ENCODE peak calls at places on chromosomes 2 and 18, in ten cellular contexts. One of them, this sample, is unnamed.
A peak's percentile ranks its signal among the peaks of the same experiment; 100 is the strongest.

GRCh38 chr2:142130111-142131015 is 453 bp downstream of the LRP1B start:
- DNase-seq in fibroblast of pulmonary artery: peak; percentile 74
- DNase-seq in EL: peak; percentile 32
- DNase-seq in NCI-H1436: peak; percentile 8
- DNase-seq in neural crest cell: peak; percentile 26
- DNase-seq in right cardiac atrium: peak; percentile 70
- DNase-seq in foreskin fibroblast: peak; percentile 86
- DNase-seq in stimulated activated CD4-positive, alpha-beta T cell treated with anti-CD3 and anti-CD28 coated beads, Interleukin-4, amount 100 ng/mL, for 24 hours: no peak
- DNase-seq in H7: peak; percentile 39
- DNase-seq in activated T-cell treated with anti-CD3 and anti-CD28 coated beads, Interleukin-2, amount 50 U/mL, for 72 hours: no peak
- DNase-seq in this sample: peak; percentile 31

GRCh38 chr2:199760574-199760973 is 90.4 kb downstream of the FTCDNL1 start:
- DNase-seq in H7: no peak
- DNase-seq in neural crest cell: no peak
- DNase-seq in NCI-H1436: no peak
- DNase-seq in foreskin fibroblast: no peak
- DNase-seq in stimulated activated CD4-positive, alpha-beta T cell treated with anti-CD3 and anti-CD28 coated beads, Interleukin-4, amount 100 ng/mL, for 24 hours: no peak
- DNase-seq in EL: no peak
- DNase-seq in right cardiac atrium: no peak
- DNase-seq in activated T-cell treated with anti-CD3 and anti-CD28 coated beads, Interleukin-2, amount 50 U/mL, for 72 hours: no peak
- DNase-seq in fibroblast of pulmonary artery: no peak
- DNase-seq in this sample: no peak

GRCh38 chr2:80363330-80363729 is 58.8 kb upstream of the LRRTM1 start:
- DNase-seq in neural crest cell: no peak
- DNase-seq in activated T-cell treated with anti-CD3 and anti-CD28 coated beads, Interleukin-2, amount 50 U/mL, for 72 hours: no peak
- DNase-seq in stimulated activated CD4-positive, alpha-beta T cell treated with anti-CD3 and anti-CD28 coated beads, Interleukin-4, amount 100 ng/mL, for 24 hours: no peak
- DNase-seq in EL: no peak
- DNase-seq in foreskin fibroblast: no peak
- DNase-seq in H7: no peak
- DNase-seq in fibroblast of pulmonary artery: no peak
- DNase-seq in NCI-H1436: no peak
- DNase-seq in right cardiac atrium: no peak
- DNase-seq in this sample: no peak

GRCh38 chr2:19695706-19696105 is 206.1 kb downstream of the TTC32 start:
- DNase-seq in foreskin fibroblast: no peak
- DNase-seq in activated T-cell treated with anti-CD3 and anti-CD28 coated beads, Interleukin-2, amount 50 U/mL, for 72 hours: no peak
- DNase-seq in right cardiac atrium: no peak
- DNase-seq in NCI-H1436: no peak
- DNase-seq in EL: no peak
- DNase-seq in H7: no peak
- DNase-seq in stimulated activated CD4-positive, alpha-beta T cell treated with anti-CD3 and anti-CD28 coated beads, Interleukin-4, amount 100 ng/mL, for 24 hours: no peak
- DNase-seq in fibroblast of pulmonary artery: no peak
- DNase-seq in neural crest cell: no peak
- DNase-seq in this sample: no peak

GRCh38 chr2:7749895-7750559 is 832.8 kb downstream of the RNF144A start:
- DNase-seq in NCI-H1436: no peak
- DNase-seq in stimulated activated CD4-positive, alpha-beta T cell treated with anti-CD3 and anti-CD28 coated beads, Interleukin-4, amount 100 ng/mL, for 24 hours: no peak
- DNase-seq in fibroblast of pulmonary artery: no peak
- DNase-seq in EL: no peak
- DNase-seq in H7: no peak
- DNase-seq in neural crest cell: no peak
- DNase-seq in foreskin fibroblast: no peak
- DNase-seq in right cardiac atrium: no peak
- DNase-seq in activated T-cell treated with anti-CD3 and anti-CD28 coated beads, Interleukin-2, amount 50 U/mL, for 72 hours: no peak
- DNase-seq in this sample: no peak

GRCh38 chr2:98907966-98908905 is 27.8 kb downstream of the CRACDL start:
- DNase-seq in NCI-H1436: no peak
- DNase-seq in activated T-cell treated with anti-CD3 and anti-CD28 coated beads, Interleukin-2, amount 50 U/mL, for 72 hours: no peak
- DNase-seq in foreskin fibroblast: no peak
- DNase-seq in EL: no peak
- DNase-seq in H7: no peak
- DNase-seq in fibroblast of pulmonary artery: no peak
- DNase-seq in neural crest cell: no peak
- DNase-seq in right cardiac atrium: no peak
- DNase-seq in stimulated activated CD4-positive, alpha-beta T cell treated with anti-CD3 and anti-CD28 coated beads, Interleukin-4, amount 100 ng/mL, for 24 hours: no peak
- DNase-seq in this sample: no peak

GRCh38 chr2:121118951-121119350 is 166.1 kb downstream of the TFCP2L1 start:
- DNase-seq in NCI-H1436: no peak
- DNase-seq in neural crest cell: no peak
- DNase-seq in H7: no peak
- DNase-seq in EL: no peak
- DNase-seq in stimulated activated CD4-positive, alpha-beta T cell treated with anti-CD3 and anti-CD28 coated beads, Interleukin-4, amount 100 ng/mL, for 24 hours: no peak
- DNase-seq in fibroblast of pulmonary artery: no peak
- DNase-seq in foreskin fibroblast: no peak
- DNase-seq in activated T-cell treated with anti-CD3 and anti-CD28 coated beads, Interleukin-2, amount 50 U/mL, for 72 hours: no peak
- DNase-seq in right cardiac atrium: no peak
- DNase-seq in this sample: no peak

GRCh38 chr2:233059547-233059796 is 670 bp upstream of the INPP5D start:
- DNase-seq in EL: no peak
- DNase-seq in activated T-cell treated with anti-CD3 and anti-CD28 coated beads, Interleukin-2, amount 50 U/mL, for 72 hours: peak; percentile 22
- DNase-seq in right cardiac atrium: peak; percentile 60
- DNase-seq in foreskin fibroblast: no peak
- DNase-seq in NCI-H1436: no peak
- DNase-seq in neural crest cell: no peak
- DNase-seq in fibroblast of pulmonary artery: no peak
- DNase-seq in stimulated activated CD4-positive, alpha-beta T cell treated with anti-CD3 and anti-CD28 coated beads, Interleukin-4, amount 100 ng/mL, for 24 hours: no peak
- DNase-seq in H7: peak; percentile 80
- DNase-seq in this sample: no peak

GRCh38 chr2:176158306-176158643 is 1.2 kb downstream of the HOXD3 start:
- DNase-seq in neural crest cell: no peak
- DNase-seq in EL: no peak
- DNase-seq in fibroblast of pulmonary artery: no peak
- DNase-seq in NCI-H1436: no peak
- DNase-seq in foreskin fibroblast: no peak
- DNase-seq in right cardiac atrium: no peak
- DNase-seq in stimulated activated CD4-positive, alpha-beta T cell treated with anti-CD3 and anti-CD28 coated beads, Interleukin-4, amount 100 ng/mL, for 24 hours: no peak
- DNase-seq in H7: peak; percentile 75
- DNase-seq in activated T-cell treated with anti-CD3 and anti-CD28 coated beads, Interleukin-2, amount 50 U/mL, for 72 hours: no peak
- DNase-seq in this sample: no peak

GRCh38 chr2:64502860-64503259 is 21.3 kb upstream of the AFTPH start:
- DNase-seq in stimulated activated CD4-positive, alpha-beta T cell treated with anti-CD3 and anti-CD28 coated beads, Interleukin-4, amount 100 ng/mL, for 24 hours: no peak
- DNase-seq in foreskin fibroblast: no peak
- DNase-seq in activated T-cell treated with anti-CD3 and anti-CD28 coated beads, Interleukin-2, amount 50 U/mL, for 72 hours: no peak
- DNase-seq in EL: no peak
- DNase-seq in NCI-H1436: no peak
- DNase-seq in fibroblast of pulmonary artery: no peak
- DNase-seq in neural crest cell: no peak
- DNase-seq in H7: no peak
- DNase-seq in right cardiac atrium: no peak
- DNase-seq in this sample: no peak

GRCh38 chr18:32893915-32894314 is 121.1 kb upstream of the KLHL14 start:
- DNase-seq in fibroblast of pulmonary artery: no peak
- DNase-seq in foreskin fibroblast: no peak
- DNase-seq in stimulated activated CD4-positive, alpha-beta T cell treated with anti-CD3 and anti-CD28 coated beads, Interleukin-4, amount 100 ng/mL, for 24 hours: no peak
- DNase-seq in H7: peak; percentile 1
- DNase-seq in EL: no peak
- DNase-seq in activated T-cell treated with anti-CD3 and anti-CD28 coated beads, Interleukin-2, amount 50 U/mL, for 72 hours: no peak
- DNase-seq in right cardiac atrium: no peak
- DNase-seq in NCI-H1436: no peak
- DNase-seq in neural crest cell: no peak
- DNase-seq in this sample: no peak

GRCh38 chr2:18282026-18282425 is 278.4 kb downstream of the RDH14 start:
- DNase-seq in foreskin fibroblast: no peak
- DNase-seq in fibroblast of pulmonary artery: no peak
- DNase-seq in activated T-cell treated with anti-CD3 and anti-CD28 coated beads, Interleukin-2, amount 50 U/mL, for 72 hours: no peak
- DNase-seq in neural crest cell: no peak
- DNase-seq in H7: no peak
- DNase-seq in EL: no peak
- DNase-seq in stimulated activated CD4-positive, alpha-beta T cell treated with anti-CD3 and anti-CD28 coated beads, Interleukin-4, amount 100 ng/mL, for 24 hours: no peak
- DNase-seq in right cardiac atrium: no peak
- DNase-seq in NCI-H1436: no peak
- DNase-seq in this sample: no peak

GRCh38 chr2:29113891-29114321 is 1.3 kb upstream of the CLIP4 start:
- DNase-seq in stimulated activated CD4-positive, alpha-beta T cell treated with anti-CD3 and anti-CD28 coated beads, Interleukin-4, amount 100 ng/mL, for 24 hours: no peak
- DNase-seq in foreskin fibroblast: peak; percentile 95
- DNase-seq in H7: no peak
- DNase-seq in activated T-cell treated with anti-CD3 and anti-CD28 coated beads, Interleukin-2, amount 50 U/mL, for 72 hours: no peak
- DNase-seq in NCI-H1436: no peak
- DNase-seq in EL: peak; percentile 87
- DNase-seq in neural crest cell: no peak
- DNase-seq in fibroblast of pulmonary artery: peak; percentile 81
- DNase-seq in right cardiac atrium: peak; percentile 79
- DNase-seq in this sample: peak; percentile 85

GRCh38 chr18:69455120-69455519 is 54.4 kb downstream of the DOK6 start:
- DNase-seq in foreskin fibroblast: no peak
- DNase-seq in EL: no peak
- DNase-seq in neural crest cell: no peak
- DNase-seq in activated T-cell treated with anti-CD3 and anti-CD28 coated beads, Interleukin-2, amount 50 U/mL, for 72 hours: no peak
- DNase-seq in NCI-H1436: no peak
- DNase-seq in fibroblast of pulmonary artery: no peak
- DNase-seq in right cardiac atrium: no peak
- DNase-seq in stimulated activated CD4-positive, alpha-beta T cell treated with anti-CD3 and anti-CD28 coated beads, Interleukin-4, amount 100 ng/mL, for 24 hours: no peak
- DNase-seq in H7: no peak
- DNase-seq in this sample: no peak

GRCh38 chr2:19799881-19800780 is 101.7 kb downstream of the TTC32 start:
- DNase-seq in right cardiac atrium: no peak
- DNase-seq in activated T-cell treated with anti-CD3 and anti-CD28 coated beads, Interleukin-2, amount 50 U/mL, for 72 hours: no peak
- DNase-seq in foreskin fibroblast: peak; percentile 58
- DNase-seq in stimulated activated CD4-positive, alpha-beta T cell treated with anti-CD3 and anti-CD28 coated beads, Interleukin-4, amount 100 ng/mL, for 24 hours: no peak
- DNase-seq in neural crest cell: no peak
- DNase-seq in NCI-H1436: no peak
- DNase-seq in fibroblast of pulmonary artery: no peak
- DNase-seq in H7: no peak
- DNase-seq in EL: no peak
- DNase-seq in this sample: no peak

GRCh38 chr18:9824474-9824832 is 61.3 kb upstream of the TXNDC2 start:
- DNase-seq in neural crest cell: no peak
- DNase-seq in EL: peak; percentile 61
- DNase-seq in H7: no peak
- DNase-seq in stimulated activated CD4-positive, alpha-beta T cell treated with anti-CD3 and anti-CD28 coated beads, Interleukin-4, amount 100 ng/mL, for 24 hours: no peak
- DNase-seq in fibroblast of pulmonary artery: peak; percentile 85
- DNase-seq in activated T-cell treated with anti-CD3 and anti-CD28 coated beads, Interleukin-2, amount 50 U/mL, for 72 hours: no peak
- DNase-seq in right cardiac atrium: peak; percentile 63
- DNase-seq in foreskin fibroblast: peak; percentile 68
- DNase-seq in NCI-H1436: no peak
- DNase-seq in this sample: no peak

GRCh38 chr18:76416935-76417334 is 78.1 kb downstream of the ZNF516 start:
- DNase-seq in right cardiac atrium: no peak
- DNase-seq in EL: no peak
- DNase-seq in H7: no peak
- DNase-seq in foreskin fibroblast: peak; percentile 84
- DNase-seq in stimulated activated CD4-positive, alpha-beta T cell treated with anti-CD3 and anti-CD28 coated beads, Interleukin-4, amount 100 ng/mL, for 24 hours: no peak
- DNase-seq in NCI-H1436: no peak
- DNase-seq in activated T-cell treated with anti-CD3 and anti-CD28 coated beads, Interleukin-2, amount 50 U/mL, for 72 hours: no peak
- DNase-seq in neural crest cell: no peak
- DNase-seq in fibroblast of pulmonary artery: peak; percentile 66
- DNase-seq in this sample: peak; percentile 26

GRCh38 chr2:234770715-234771141 is 181.1 kb upstream of the SH3BP4 start:
- DNase-seq in right cardiac atrium: no peak
- DNase-seq in stimulated activated CD4-positive, alpha-beta T cell treated with anti-CD3 and anti-CD28 coated beads, Interleukin-4, amount 100 ng/mL, for 24 hours: no peak
- DNase-seq in foreskin fibroblast: peak; percentile 30
- DNase-seq in EL: no peak
- DNase-seq in fibroblast of pulmonary artery: no peak
- DNase-seq in H7: no peak
- DNase-seq in neural crest cell: no peak
- DNase-seq in activated T-cell treated with anti-CD3 and anti-CD28 coated beads, Interleukin-2, amount 50 U/mL, for 72 hours: no peak
- DNase-seq in NCI-H1436: no peak
- DNase-seq in this sample: no peak

GRCh38 chr2:208266641-208267335 is 733 bp downstream of the PIKFYVE start:
- DNase-seq in right cardiac atrium: no peak
- DNase-seq in foreskin fibroblast: peak; percentile 11
- DNase-seq in stimulated activated CD4-positive, alpha-beta T cell treated with anti-CD3 and anti-CD28 coated beads, Interleukin-4, amount 100 ng/mL, for 24 hours: no peak
- DNase-seq in activated T-cell treated with anti-CD3 and anti-CD28 coated beads, Interleukin-2, amount 50 U/mL, for 72 hours: no peak
- DNase-seq in NCI-H1436: no peak
- DNase-seq in neural crest cell: no peak
- DNase-seq in H7: no peak
- DNase-seq in EL: peak; percentile 9
- DNase-seq in fibroblast of pulmonary artery: peak; percentile 48
- DNase-seq in this sample: no peak

GRCh38 chr18:21704603-21705364 is at the start of gene ABHD3:
- DNase-seq in EL: peak; percentile 92
- DNase-seq in NCI-H1436: peak; percentile 90
- DNase-seq in stimulated activated CD4-positive, alpha-beta T cell treated with anti-CD3 and anti-CD28 coated beads, Interleukin-4, amount 100 ng/mL, for 24 hours: peak; percentile 90
- DNase-seq in H7: peak; percentile 96
- DNase-seq in right cardiac atrium: peak; percentile 98
- DNase-seq in neural crest cell: peak; percentile 75
- DNase-seq in foreskin fibroblast: peak; percentile 97
- DNase-seq in activated T-cell treated with anti-CD3 and anti-CD28 coated beads, Interleukin-2, amount 50 U/mL, for 72 hours: peak; percentile 95
- DNase-seq in fibroblast of pulmonary artery: peak; percentile 89
- DNase-seq in this sample: peak; percentile 78

GRCh38 chr2:232997749-232998665 is 15.0 kb downstream of the NGEF start:
- DNase-seq in neural crest cell: no peak
- DNase-seq in H7: no peak
- DNase-seq in EL: no peak
- DNase-seq in NCI-H1436: no peak
- DNase-seq in right cardiac atrium: no peak
- DNase-seq in activated T-cell treated with anti-CD3 and anti-CD28 coated beads, Interleukin-2, amount 50 U/mL, for 72 hours: no peak
- DNase-seq in foreskin fibroblast: no peak
- DNase-seq in stimulated activated CD4-positive, alpha-beta T cell treated with anti-CD3 and anti-CD28 coated beads, Interleukin-4, amount 100 ng/mL, for 24 hours: no peak
- DNase-seq in fibroblast of pulmonary artery: no peak
- DNase-seq in this sample: no peak

GRCh38 chr2:41728757-41729338 is 319.0 kb upstream of the PKDCC start:
- DNase-seq in right cardiac atrium: no peak
- DNase-seq in fibroblast of pulmonary artery: no peak
- DNase-seq in neural crest cell: no peak
- DNase-seq in H7: no peak
- DNase-seq in foreskin fibroblast: no peak
- DNase-seq in activated T-cell treated with anti-CD3 and anti-CD28 coated beads, Interleukin-2, amount 50 U/mL, for 72 hours: no peak
- DNase-seq in stimulated activated CD4-positive, alpha-beta T cell treated with anti-CD3 and anti-CD28 coated beads, Interleukin-4, amount 100 ng/mL, for 24 hours: no peak
- DNase-seq in NCI-H1436: no peak
- DNase-seq in EL: no peak
- DNase-seq in this sample: no peak

GRCh38 chr2:149566652-149567051 is 20.9 kb downstream of the MMADHC start:
- DNase-seq in foreskin fibroblast: no peak
- DNase-seq in fibroblast of pulmonary artery: no peak
- DNase-seq in stimulated activated CD4-positive, alpha-beta T cell treated with anti-CD3 and anti-CD28 coated beads, Interleukin-4, amount 100 ng/mL, for 24 hours: no peak
- DNase-seq in H7: no peak
- DNase-seq in neural crest cell: no peak
- DNase-seq in EL: no peak
- DNase-seq in activated T-cell treated with anti-CD3 and anti-CD28 coated beads, Interleukin-2, amount 50 U/mL, for 72 hours: no peak
- DNase-seq in NCI-H1436: no peak
- DNase-seq in right cardiac atrium: no peak
- DNase-seq in this sample: no peak

GRCh38 chr2:66433945-66434678 is 813 bp upstream of the MEIS1 start:
- DNase-seq in activated T-cell treated with anti-CD3 and anti-CD28 coated beads, Interleukin-2, amount 50 U/mL, for 72 hours: no peak
- DNase-seq in NCI-H1436: peak; percentile 41
- DNase-seq in EL: peak; percentile 74
- DNase-seq in foreskin fibroblast: peak; percentile 87
- DNase-seq in neural crest cell: no peak
- DNase-seq in stimulated activated CD4-positive, alpha-beta T cell treated with anti-CD3 and anti-CD28 coated beads, Interleukin-4, amount 100 ng/mL, for 24 hours: no peak
- DNase-seq in fibroblast of pulmonary artery: peak; percentile 82
- DNase-seq in H7: peak; percentile 85
- DNase-seq in right cardiac atrium: peak; percentile 79
- DNase-seq in this sample: peak; percentile 38

GRCh38 chr18:49362431-49362830 is 98.0 kb downstream of the DYM start:
- DNase-seq in stimulated activated CD4-positive, alpha-beta T cell treated with anti-CD3 and anti-CD28 coated beads, Interleukin-4, amount 100 ng/mL, for 24 hours: no peak
- DNase-seq in activated T-cell treated with anti-CD3 and anti-CD28 coated beads, Interleukin-2, amount 50 U/mL, for 72 hours: no peak
- DNase-seq in H7: no peak
- DNase-seq in foreskin fibroblast: peak; percentile 7
- DNase-seq in NCI-H1436: no peak
- DNase-seq in fibroblast of pulmonary artery: peak; percentile 42
- DNase-seq in neural crest cell: no peak
- DNase-seq in right cardiac atrium: no peak
- DNase-seq in EL: no peak
- DNase-seq in this sample: no peak

GRCh38 chr2:10382313-10383061 is 65.6 kb downstream of the ODC1 start:
- DNase-seq in activated T-cell treated with anti-CD3 and anti-CD28 coated beads, Interleukin-2, amount 50 U/mL, for 72 hours: peak; percentile 29
- DNase-seq in H7: no peak
- DNase-seq in right cardiac atrium: peak; percentile 64
- DNase-seq in neural crest cell: no peak
- DNase-seq in stimulated activated CD4-positive, alpha-beta T cell treated with anti-CD3 and anti-CD28 coated beads, Interleukin-4, amount 100 ng/mL, for 24 hours: peak; percentile 32
- DNase-seq in fibroblast of pulmonary artery: peak; percentile 11
- DNase-seq in foreskin fibroblast: peak; percentile 12
- DNase-seq in EL: no peak
- DNase-seq in NCI-H1436: no peak
- DNase-seq in this sample: no peak